ENCODE peak calls at places on chromosomes 4 and X, in seven cellular contexts. One of them, this sample, is unnamed.

GRCh38 chr4:158161561-158162354 is 11.1 kb downstream of the GASK1B start:
- DNase-seq in GM03348: peak; percentile 50
- DNase-seq in activated CD8-positive, alpha-beta memory T cell treated with anti-CD3 and anti-CD28 coated beads for 4 hours: no peak
- DNase-seq in endothelial cell: no peak
- DNase-seq in adipocyte: peak; percentile 71
- DNase-seq in occipital lobe: no peak
- DNase-seq in AML-193: no peak
- DNase-seq in this sample: peak; percentile 81

GRCh38 chr4:26320159-26320452 is 708 bp upstream of the RBPJ start:
- DNase-seq in GM03348: no peak
- DNase-seq in activated CD8-positive, alpha-beta memory T cell treated with anti-CD3 and anti-CD28 coated beads for 4 hours: peak; percentile 6
- DNase-seq in endothelial cell: no peak
- DNase-seq in adipocyte: no peak
- DNase-seq in occipital lobe: no peak
- DNase-seq in AML-193: no peak
- DNase-seq in this sample: no peak

GRCh38 chr4:91267543-91267942 is 1036.2 kb upstream of the GRID2 start:
- DNase-seq in GM03348: no peak
- DNase-seq in activated CD8-positive, alpha-beta memory T cell treated with anti-CD3 and anti-CD28 coated beads for 4 hours: no peak
- DNase-seq in endothelial cell: no peak
- DNase-seq in adipocyte: no peak
- DNase-seq in occipital lobe: no peak
- DNase-seq in AML-193: no peak
- DNase-seq in this sample: no peak

GRCh38 chr4:120915311-120915710 is 7.2 kb downstream of the PRDM5 start:
- DNase-seq in GM03348: no peak
- DNase-seq in activated CD8-positive, alpha-beta memory T cell treated with anti-CD3 and anti-CD28 coated beads for 4 hours: no peak
- DNase-seq in endothelial cell: no peak
- DNase-seq in adipocyte: no peak
- DNase-seq in occipital lobe: no peak
- DNase-seq in AML-193: no peak
- DNase-seq in this sample: no peak

GRCh38 chrX:25034889-25035288 is 19.1 kb upstream of the ARX start:
- DNase-seq in GM03348: no peak
- DNase-seq in activated CD8-positive, alpha-beta memory T cell treated with anti-CD3 and anti-CD28 coated beads for 4 hours: no peak
- DNase-seq in endothelial cell: no peak
- DNase-seq in adipocyte: no peak
- DNase-seq in occipital lobe: no peak
- DNase-seq in AML-193: no peak
- DNase-seq in this sample: no peak

GRCh38 chr4:53116959-53117358 is 248.9 kb downstream of the SCFD2 start:
- DNase-seq in GM03348: no peak
- DNase-seq in activated CD8-positive, alpha-beta memory T cell treated with anti-CD3 and anti-CD28 coated beads for 4 hours: no peak
- DNase-seq in endothelial cell: no peak
- DNase-seq in adipocyte: peak; percentile 40
- DNase-seq in occipital lobe: no peak
- DNase-seq in AML-193: no peak
- DNase-seq in this sample: peak; percentile 55

GRCh38 chr4:6926681-6927478 is 17.3 kb downstream of the TBC1D14 start:
- DNase-seq in GM03348: no peak
- DNase-seq in activated CD8-positive, alpha-beta memory T cell treated with anti-CD3 and anti-CD28 coated beads for 4 hours: peak; percentile 40
- DNase-seq in endothelial cell: no peak
- DNase-seq in adipocyte: peak; percentile 64
- DNase-seq in occipital lobe: no peak
- DNase-seq in AML-193: no peak
- DNase-seq in this sample: no peak

GRCh38 chr4:155571184-155571944 is 95.3 kb upstream of the GUCY1A1 start:
- DNase-seq in GM03348: no peak
- DNase-seq in activated CD8-positive, alpha-beta memory T cell treated with anti-CD3 and anti-CD28 coated beads for 4 hours: no peak
- DNase-seq in endothelial cell: no peak
- DNase-seq in adipocyte: no peak
- DNase-seq in occipital lobe: no peak
- DNase-seq in AML-193: no peak
- DNase-seq in this sample: no peak

GRCh38 chrX:107154787-107155620 is 36.4 kb upstream of the RBM41 start:
- DNase-seq in GM03348: no peak
- DNase-seq in activated CD8-positive, alpha-beta memory T cell treated with anti-CD3 and anti-CD28 coated beads for 4 hours: no peak
- DNase-seq in endothelial cell: no peak
- DNase-seq in adipocyte: no peak
- DNase-seq in occipital lobe: no peak
- DNase-seq in AML-193: no peak
- DNase-seq in this sample: no peak

GRCh38 chrX:129039176-129039575 is 484.1 kb downstream of the SMARCA1 start:
- DNase-seq in GM03348: no peak
- DNase-seq in activated CD8-positive, alpha-beta memory T cell treated with anti-CD3 and anti-CD28 coated beads for 4 hours: no peak
- DNase-seq in endothelial cell: no peak
- DNase-seq in adipocyte: no peak
- DNase-seq in occipital lobe: no peak
- DNase-seq in AML-193: no peak
- DNase-seq in this sample: no peak

GRCh38 chr4:52643846-52644245 is 15.3 kb downstream of the USP46 start:
- DNase-seq in GM03348: peak; percentile 27
- DNase-seq in activated CD8-positive, alpha-beta memory T cell treated with anti-CD3 and anti-CD28 coated beads for 4 hours: no peak
- DNase-seq in endothelial cell: no peak
- DNase-seq in adipocyte: peak; percentile 70
- DNase-seq in occipital lobe: peak; percentile 36
- DNase-seq in AML-193: no peak
- DNase-seq in this sample: peak; percentile 26

GRCh38 chrX:109773374-109773773 is 40.3 kb upstream of the ACSL4 start:
- DNase-seq in GM03348: no peak
- DNase-seq in activated CD8-positive, alpha-beta memory T cell treated with anti-CD3 and anti-CD28 coated beads for 4 hours: no peak
- DNase-seq in endothelial cell: no peak
- DNase-seq in adipocyte: no peak
- DNase-seq in occipital lobe: no peak
- DNase-seq in AML-193: no peak
- DNase-seq in this sample: no peak

GRCh38 chrX:12903646-12904045 is 2.8 kb upstream of the TLR8 start:
- DNase-seq in GM03348: peak; percentile 39
- DNase-seq in activated CD8-positive, alpha-beta memory T cell treated with anti-CD3 and anti-CD28 coated beads for 4 hours: no peak
- DNase-seq in endothelial cell: no peak
- DNase-seq in adipocyte: peak; percentile 67
- DNase-seq in occipital lobe: no peak
- DNase-seq in AML-193: no peak
- DNase-seq in this sample: peak; percentile 24

GRCh38 chr4:85149656-85150055 is 183.2 kb upstream of the WDFY3 start:
- DNase-seq in GM03348: peak; percentile 25
- DNase-seq in activated CD8-positive, alpha-beta memory T cell treated with anti-CD3 and anti-CD28 coated beads for 4 hours: no peak
- DNase-seq in endothelial cell: no peak
- DNase-seq in adipocyte: peak; percentile 47
- DNase-seq in occipital lobe: no peak
- DNase-seq in AML-193: no peak
- DNase-seq in this sample: peak; percentile 18

GRCh38 chr4:109967798-109968520 is 55.3 kb downstream of the EGF start:
- DNase-seq in GM03348: no peak
- DNase-seq in activated CD8-positive, alpha-beta memory T cell treated with anti-CD3 and anti-CD28 coated beads for 4 hours: no peak
- DNase-seq in endothelial cell: no peak
- DNase-seq in adipocyte: peak; percentile 15
- DNase-seq in occipital lobe: no peak
- DNase-seq in AML-193: peak; percentile 56
- DNase-seq in this sample: no peak

GRCh38 chrX:40087574-40088298 is 10.0 kb downstream of the BCOR start:
- DNase-seq in GM03348: no peak
- DNase-seq in activated CD8-positive, alpha-beta memory T cell treated with anti-CD3 and anti-CD28 coated beads for 4 hours: no peak
- DNase-seq in endothelial cell: no peak
- DNase-seq in adipocyte: no peak
- DNase-seq in occipital lobe: no peak
- DNase-seq in AML-193: no peak
- DNase-seq in this sample: no peak

GRCh38 chrX:45711231-45711630 is 510.6 kb upstream of the DIPK2B start:
- DNase-seq in GM03348: no peak
- DNase-seq in activated CD8-positive, alpha-beta memory T cell treated with anti-CD3 and anti-CD28 coated beads for 4 hours: no peak
- DNase-seq in endothelial cell: no peak
- DNase-seq in adipocyte: peak; percentile 33
- DNase-seq in occipital lobe: no peak
- DNase-seq in AML-193: no peak
- DNase-seq in this sample: peak; percentile 36

GRCh38 chr4:78634011-78634664 is 82.6 kb downstream of the ANXA3 start:
- DNase-seq in GM03348: peak; percentile 44
- DNase-seq in activated CD8-positive, alpha-beta memory T cell treated with anti-CD3 and anti-CD28 coated beads for 4 hours: no peak
- DNase-seq in endothelial cell: no peak
- DNase-seq in adipocyte: no peak
- DNase-seq in occipital lobe: peak; percentile 40
- DNase-seq in AML-193: no peak
- DNase-seq in this sample: peak; percentile 38

GRCh38 chr4:140943887-140944515 is 187.8 kb upstream of the TBC1D9 start:
- DNase-seq in GM03348: peak; percentile 24
- DNase-seq in activated CD8-positive, alpha-beta memory T cell treated with anti-CD3 and anti-CD28 coated beads for 4 hours: no peak
- DNase-seq in endothelial cell: no peak
- DNase-seq in adipocyte: peak; percentile 61
- DNase-seq in occipital lobe: no peak
- DNase-seq in AML-193: no peak
- DNase-seq in this sample: no peak

GRCh38 chr4:73438582-73439215 is 2.7 kb downstream of the AFP start:
- DNase-seq in GM03348: no peak
- DNase-seq in activated CD8-positive, alpha-beta memory T cell treated with anti-CD3 and anti-CD28 coated beads for 4 hours: no peak
- DNase-seq in endothelial cell: no peak
- DNase-seq in adipocyte: no peak
- DNase-seq in occipital lobe: no peak
- DNase-seq in AML-193: no peak
- DNase-seq in this sample: no peak

GRCh38 chr4:165874799-165875371 is 1.8 kb downstream of the TLL1 start:
- DNase-seq in GM03348: no peak
- DNase-seq in activated CD8-positive, alpha-beta memory T cell treated with anti-CD3 and anti-CD28 coated beads for 4 hours: no peak
- DNase-seq in endothelial cell: peak; percentile 59
- DNase-seq in adipocyte: no peak
- DNase-seq in occipital lobe: no peak
- DNase-seq in AML-193: no peak
- DNase-seq in this sample: no peak

GRCh38 chrX:139738581-139738980 is 30.6 kb upstream of the MCF2 start:
- DNase-seq in GM03348: no peak
- DNase-seq in activated CD8-positive, alpha-beta memory T cell treated with anti-CD3 and anti-CD28 coated beads for 4 hours: no peak
- DNase-seq in endothelial cell: no peak
- DNase-seq in adipocyte: no peak
- DNase-seq in occipital lobe: no peak
- DNase-seq in AML-193: no peak
- DNase-seq in this sample: no peak

GRCh38 chr4:89752932-89753598 is 83.9 kb downstream of the SNCA start:
- DNase-seq in GM03348: peak; percentile 60
- DNase-seq in activated CD8-positive, alpha-beta memory T cell treated with anti-CD3 and anti-CD28 coated beads for 4 hours: no peak
- DNase-seq in endothelial cell: no peak
- DNase-seq in adipocyte: peak; percentile 83
- DNase-seq in occipital lobe: peak; percentile 23
- DNase-seq in AML-193: no peak
- DNase-seq in this sample: peak; percentile 72

GRCh38 chr4:184751585-184751956 is 17.7 kb upstream of the CENPU start:
- DNase-seq in GM03348: no peak
- DNase-seq in activated CD8-positive, alpha-beta memory T cell treated with anti-CD3 and anti-CD28 coated beads for 4 hours: no peak
- DNase-seq in endothelial cell: no peak
- DNase-seq in adipocyte: no peak
- DNase-seq in occipital lobe: no peak
- DNase-seq in AML-193: no peak
- DNase-seq in this sample: no peak

GRCh38 chrX:81586091-81586490 is 384.2 kb downstream of the SH3BGRL start:
- DNase-seq in GM03348: no peak
- DNase-seq in activated CD8-positive, alpha-beta memory T cell treated with anti-CD3 and anti-CD28 coated beads for 4 hours: no peak
- DNase-seq in endothelial cell: no peak
- DNase-seq in adipocyte: no peak
- DNase-seq in occipital lobe: no peak
- DNase-seq in AML-193: no peak
- DNase-seq in this sample: no peak

GRCh38 chr4:4693755-4694295 is 152.0 kb upstream of the STX18 start:
- DNase-seq in GM03348: no peak
- DNase-seq in activated CD8-positive, alpha-beta memory T cell treated with anti-CD3 and anti-CD28 coated beads for 4 hours: no peak
- DNase-seq in endothelial cell: no peak
- DNase-seq in adipocyte: no peak
- DNase-seq in occipital lobe: no peak
- DNase-seq in AML-193: no peak
- DNase-seq in this sample: no peak

GRCh38 chr4:21476753-21477152 is 471.8 kb downstream of the KCNIP4 start:
- DNase-seq in GM03348: no peak
- DNase-seq in activated CD8-positive, alpha-beta memory T cell treated with anti-CD3 and anti-CD28 coated beads for 4 hours: no peak
- DNase-seq in endothelial cell: peak; percentile 69
- DNase-seq in adipocyte: no peak
- DNase-seq in occipital lobe: no peak
- DNase-seq in AML-193: no peak
- DNase-seq in this sample: no peak

GRCh38 chrX:40273356-40274050 is 175.7 kb upstream of the BCOR start:
- DNase-seq in GM03348: no peak
- DNase-seq in activated CD8-positive, alpha-beta memory T cell treated with anti-CD3 and anti-CD28 coated beads for 4 hours: no peak
- DNase-seq in endothelial cell: no peak
- DNase-seq in adipocyte: no peak
- DNase-seq in occipital lobe: peak; percentile 5
- DNase-seq in AML-193: no peak
- DNase-seq in this sample: no peak

GRCh38 chr4:530017-530781 is 31.2 kb downstream of the PIGG start:
- DNase-seq in GM03348: no peak
- DNase-seq in activated CD8-positive, alpha-beta memory T cell treated with anti-CD3 and anti-CD28 coated beads for 4 hours: no peak
- DNase-seq in endothelial cell: no peak
- DNase-seq in adipocyte: no peak
- DNase-seq in occipital lobe: no peak
- DNase-seq in AML-193: no peak
- DNase-seq in this sample: no peak

GRCh38 chr4:185921583-185922555 is 109.9 kb upstream of the SORBS2 start:
- DNase-seq in GM03348: no peak
- DNase-seq in activated CD8-positive, alpha-beta memory T cell treated with anti-CD3 and anti-CD28 coated beads for 4 hours: no peak
- DNase-seq in endothelial cell: no peak
- DNase-seq in adipocyte: peak; percentile 14
- DNase-seq in occipital lobe: no peak
- DNase-seq in AML-193: no peak
- DNase-seq in this sample: peak; percentile 10

GRCh38 chrX:55759478-55759877 is 41.9 kb downstream of the RRAGB start:
- DNase-seq in GM03348: no peak
- DNase-seq in activated CD8-positive, alpha-beta memory T cell treated with anti-CD3 and anti-CD28 coated beads for 4 hours: no peak
- DNase-seq in endothelial cell: no peak
- DNase-seq in adipocyte: no peak
- DNase-seq in occipital lobe: no peak
- DNase-seq in AML-193: no peak
- DNase-seq in this sample: no peak

GRCh38 chrX:44400588-44400987 is 57.1 kb upstream of the EFHC2 start:
- DNase-seq in GM03348: peak; percentile 49
- DNase-seq in activated CD8-positive, alpha-beta memory T cell treated with anti-CD3 and anti-CD28 coated beads for 4 hours: no peak
- DNase-seq in endothelial cell: no peak
- DNase-seq in adipocyte: peak; percentile 81
- DNase-seq in occipital lobe: no peak
- DNase-seq in AML-193: no peak
- DNase-seq in this sample: peak; percentile 53

GRCh38 chr4:154928640-154929257 is 147.7 kb downstream of the RBM46 start:
- DNase-seq in GM03348: peak; percentile 69
- DNase-seq in activated CD8-positive, alpha-beta memory T cell treated with anti-CD3 and anti-CD28 coated beads for 4 hours: no peak
- DNase-seq in endothelial cell: peak; percentile 33
- DNase-seq in adipocyte: peak; percentile 75
- DNase-seq in occipital lobe: no peak
- DNase-seq in AML-193: peak; percentile 3
- DNase-seq in this sample: peak; percentile 29